ENCODE peak calls at places on chromosome 9, in six cellular contexts. F, A, R, Z, U and K are unnamed samples.
A peak's percentile ranks its signal among the peaks of the same experiment; 100 is the strongest.

GRCh38 chr9:129483467-129484324 is 137.2 kb downstream of the C9orf50 start:
- DNase-seq in R (peak; percentile 40), F (no peak), A (peak; percentile 78), U (peak; percentile 93), Z (peak; percentile 83), K (peak; percentile 14)

GRCh38 chr9:108919517-108919916 is 14.4 kb downstream of the ELP1 start:
- DNase-seq in R (no peak), U (no peak), F (no peak), Z (no peak), A (no peak), K (no peak)

GRCh38 chr9:126429190-126429589 is 102.6 kb downstream of the MVB12B start:
- DNase-seq in A (no peak), U (no peak), F (no peak), Z (no peak), R (no peak), K (no peak)

GRCh38 chr9:134066546-134066922 is 1.3 kb downstream of the BRD3 start:
- DNase-seq in A (peak; percentile 19), Z (no peak), R (no peak), U (no peak), F (no peak), K (no peak)

GRCh38 chr9:107976767-107977166 is 487.2 kb upstream of the KLF4 start:
- DNase-seq in F (no peak), A (no peak), R (no peak), U (peak; percentile 82), Z (peak; percentile 84), K (no peak)

GRCh38 chr9:20087481-20087880 is 298.6 kb upstream of the SLC24A2 start:
- DNase-seq in F (no peak), R (no peak), Z (no peak), A (no peak), U (no peak), K (no peak)

GRCh38 chr9:111896942-111897830 is 572 bp downstream of the UGCG start:
- DNase-seq in Z (peak; percentile 62), F (no peak), U (no peak), A (peak; percentile 34), R (no peak), K (peak; percentile 60)

GRCh38 chr9:70411141-70411929 is 3.1 kb downstream of the KLF9 start:
- DNase-seq in A (peak; percentile 45), F (no peak), U (peak; percentile 73), R (no peak), Z (peak; percentile 64), K (no peak)

GRCh38 chr9:34252670-34253459 is 74.0 kb downstream of the UBAP1 start:
- DNase-seq in A (peak; percentile 52), Z (no peak), R (peak; percentile 52), U (peak; percentile 63), F (no peak), K (peak; percentile 53)

GRCh38 chr9:15225564-15226126 is 81.4 kb downstream of the TTC39B start:
- DNase-seq in Z (no peak), U (no peak), R (no peak), F (no peak), A (no peak), K (no peak)

GRCh38 chr9:134190232-134191121 is 26.1 kb upstream of the RNU6ATAC start:
- DNase-seq in U (peak; percentile 35), R (no peak), A (no peak), Z (no peak), F (no peak), K (no peak)

GRCh38 chr9:76845254-76845653 is 60.7 kb downstream of the PRUNE2 start:
- DNase-seq in A (no peak), R (no peak), Z (no peak), U (no peak), F (no peak), K (no peak)

GRCh38 chr9:129998491-129999122 is 44.4 kb downstream of the FNBP1 start:
- DNase-seq in R (no peak), F (no peak), Z (no peak), A (no peak), U (no peak), K (no peak)

GRCh38 chr9:35792044-35792813 is 838 bp downstream of the NPR2 start:
- DNase-seq in R (no peak), F (no peak), Z (no peak), A (no peak), U (no peak), K (no peak)

GRCh38 chr9:89945133-89945532 is 340.3 kb downstream of the GADD45G start:
- DNase-seq in Z (no peak), A (no peak), F (no peak), U (no peak), R (no peak), K (no peak)

GRCh38 chr9:130013326-130013725 is 29.7 kb downstream of the FNBP1 start:
- DNase-seq in R (no peak), Z (no peak), U (no peak), F (no peak), A (no peak), K (no peak)

GRCh38 chr9:81080185-81080584 is 609.2 kb downstream of the TLE1 start:
- DNase-seq in Z (no peak), A (no peak), F (no peak), R (no peak), U (no peak), K (no peak)

GRCh38 chr9:128393171-128393761 is 22.1 kb downstream of the URM1 start:
- DNase-seq in R (no peak), U (no peak), F (no peak), Z (no peak), A (no peak), K (no peak)

GRCh38 chr9:25857167-25857566 is 178.9 kb upstream of the TUSC1 start:
- DNase-seq in A (no peak), F (no peak), R (no peak), U (no peak), Z (no peak), K (no peak)

GRCh38 chr9:23824241-23825142 is 1.5 kb downstream of the ELAVL2 start:
- DNase-seq in Z (peak; percentile 20), F (no peak), R (no peak), A (no peak), U (no peak), K (no peak)

GRCh38 chr9:35108461-35108860 is 5.5 kb upstream of the STOML2 start:
- DNase-seq in U (no peak), F (no peak), A (no peak), Z (no peak), R (no peak), K (no peak)

GRCh38 chr9:76542360-76542759 is 83.4 kb downstream of the GCNT1 start:
- DNase-seq in F (no peak), A (peak; percentile 10), Z (no peak), R (no peak), U (no peak), K (no peak)

GRCh38 chr9:127825319-127826051 is 22.8 kb downstream of the FPGS start:
- DNase-seq in Z (peak; percentile 59), U (no peak), A (peak; percentile 41), R (no peak), F (no peak), K (no peak)

GRCh38 chr9:121853617-121854395 is 202.4 kb downstream of the DAB2IP start:
- DNase-seq in F (no peak), Z (no peak), R (no peak), U (no peak), A (no peak), K (no peak)